ENCODE peak calls at places on chromosomes 7 and 10, in four cellular contexts. W, V, J and B are unnamed samples.

GRCh38 chr7:120842131-120842621 is 15.8 kb downstream of the TSPAN12 start:
- DNase-seq in J (no peak), V (no peak), W (no peak), B (no peak)

GRCh38 chr7:158638001-158638400 is 50.4 kb upstream of the PTPRN2 start:
- DNase-seq in J (no peak), V (no peak), W (peak; percentile 30), B (no peak)

GRCh38 chr7:2928256-2928612 is 84.1 kb upstream of the GNA12 start:
- DNase-seq in J (no peak), V (no peak), W (no peak), B (no peak)

GRCh38 chr7:101527844-101528667 is 101.0 kb downstream of the MYL10 start:
- DNase-seq in J (no peak), W (no peak), V (no peak), B (no peak)

GRCh38 chr7:107879400-107880035 is 11.5 kb upstream of the DLD start:
- DNase-seq in W (peak; percentile 73), V (peak; percentile 49), J (no peak), B (no peak)

GRCh38 chr7:64951250-64951848 is 39.5 kb downstream of the ZNF117 start:
- DNase-seq in V (no peak), J (no peak), W (peak; percentile 74), B (peak; percentile 4)

GRCh38 chr10:72297281-72297967 is 23.7 kb downstream of the DDIT4 start:
- DNase-seq in W (peak; percentile 99), J (peak; percentile 96), V (no peak), B (no peak)

GRCh38 chr7:134787064-134787463 is 7.6 kb downstream of the CALD1 start:
- DNase-seq in V (no peak), W (peak; percentile 72), J (no peak), B (no peak)

GRCh38 chr10:93812664-93813338 is 55.1 kb downstream of the LGI1 start:
- DNase-seq in J (no peak), V (no peak), W (no peak), B (no peak)

GRCh38 chr7:145360511-145361100 is 524.8 kb upstream of the TPK1 start:
- DNase-seq in W (no peak), V (no peak), J (no peak), B (no peak)

GRCh38 chr10:103192089-103192450 is 1.0 kb downstream of the NT5C2 start:
- DNase-seq in J (peak; percentile 66), W (peak; percentile 18), V (no peak), B (no peak)

GRCh38 chr10:10092581-10092980 is 925.1 kb upstream of the CELF2 start:
- DNase-seq in J (no peak), W (peak; percentile 69), V (no peak), B (peak; percentile 10)

GRCh38 chr7:17952387-17952786 is 12.1 kb upstream of the SNX13 start:
- DNase-seq in J (no peak), V (no peak), W (no peak), B (no peak)

GRCh38 chr7:143369678-143370651 is 7.5 kb upstream of the FAM131B start:
- DNase-seq in J (no peak), V (no peak), W (no peak), B (no peak)

GRCh38 chr10:120221873-120222485 is 235.0 kb upstream of the PLPP4 start:
- DNase-seq in W (peak; percentile 17), J (no peak), V (peak; percentile 69), B (peak; percentile 18)

GRCh38 chr10:49749556-49750491 is 12.3 kb downstream of the OGDHL start:
- DNase-seq in V (no peak), W (no peak), J (no peak), B (no peak)

GRCh38 chr7:39621784-39622411 is 1.5 kb upstream of the RALA start:
- DNase-seq in J (no peak), V (no peak), W (no peak), B (no peak)

GRCh38 chr7:36278767-36279171 is 110.9 kb upstream of the ANLN start:
- DNase-seq in W (peak; percentile 73), V (no peak), J (peak; percentile 53), B (peak; percentile 81)

GRCh38 chr7:2471022-2471329 is 5.2 kb downstream of the GRIFIN start:
- DNase-seq in V (no peak), J (no peak), W (peak; percentile 52), B (no peak)

GRCh38 chr10:112713411-112713810 is 236.6 kb upstream of the TCF7L2 start:
- DNase-seq in V (no peak), W (no peak), J (no peak), B (no peak)

GRCh38 chr10:131930150-131930549 is 29.3 kb downstream of the PPP2R2D start:
- DNase-seq in V (no peak), W (no peak), J (no peak), B (no peak)

GRCh38 chr10:131930586-131931330 is 29.9 kb downstream of the PPP2R2D start:
- DNase-seq in V (no peak), W (no peak), J (no peak), B (no peak)

GRCh38 chr10:131928248-131929095 is 27.7 kb downstream of the PPP2R2D start:
- DNase-seq in V (no peak), W (peak; percentile 12), J (peak; percentile 13), B (no peak)

GRCh38 chr10:131926743-131927595 is 26.2 kb downstream of the PPP2R2D start:
- DNase-seq in J (no peak), W (no peak), V (no peak), B (no peak)

DNA sequence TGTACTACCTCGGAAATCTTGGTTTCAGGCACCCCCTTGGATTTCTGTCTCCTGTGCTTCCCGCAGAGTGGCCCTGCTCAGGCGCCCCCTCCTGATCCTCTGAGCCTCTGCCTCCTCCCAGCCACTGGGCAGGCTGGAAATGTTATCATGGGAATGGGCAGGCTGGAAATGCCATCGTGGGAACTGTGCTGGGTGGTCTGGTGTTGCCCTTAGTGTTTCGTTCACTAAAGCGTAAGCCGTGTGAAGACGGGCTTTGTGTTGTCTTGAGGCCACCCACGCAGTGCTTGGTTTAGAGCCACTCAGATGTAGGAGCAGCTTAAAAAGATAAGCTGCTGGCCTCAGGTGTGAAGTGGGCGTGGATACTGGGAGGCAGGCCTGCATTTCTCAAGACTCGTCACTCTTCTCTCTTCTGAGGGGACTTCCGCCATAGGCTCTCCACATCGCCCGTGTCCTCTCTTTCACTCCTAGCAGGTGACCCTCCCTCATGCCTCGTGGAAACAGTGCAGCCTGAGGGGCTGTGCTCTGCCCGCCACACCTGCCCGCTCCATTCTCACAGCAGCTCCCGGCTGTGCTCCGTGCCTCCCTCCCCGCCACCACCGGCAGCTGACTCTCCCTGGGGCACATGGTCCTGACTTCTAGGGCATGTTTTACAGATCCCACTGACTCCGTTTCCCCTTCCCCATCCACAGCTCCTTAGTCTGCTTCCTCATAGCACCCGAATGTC is 28.5 kb downstream of the PPP2R2D start:
- DNase-seq in J (peak; percentile 34), V (no peak), W (no peak), B (no peak)
- TF ChIP-seq CTCF in J (no peak), V (no peak), W (no peak), B (no peak)

GRCh38 chr10:47297796-47298540 is 2.0 kb upstream of the GDF10 start:
- DNase-seq in W (no peak), V (no peak), J (peak; percentile 53), B (no peak)

GRCh38 chr10:47299611-47299988 is 397 bp upstream of the GDF10 start:
- DNase-seq in V (no peak), J (no peak), W (no peak), B (no peak)

GRCh38 chr10:47298730-47299129 is 1.3 kb upstream of the GDF10 start:
- DNase-seq in J (no peak), W (no peak), V (no peak), B (no peak)

GRCh38 chr10:47301833-47302232 is 1.8 kb downstream of the GDF10 start:
- DNase-seq in V (no peak), W (no peak), J (no peak), B (no peak)

GRCh38 chr10:47299989-47300931 is at the start of gene GDF10:
- DNase-seq in J (no peak), W (peak; percentile 7), V (peak; percentile 47), B (no peak)
- H3K4me3 ChIP-seq in J (peak within 1 kb of the TSS; percentile 60), W (peak within 1 kb of the TSS; percentile 41), V (peak within 1 kb of the TSS; percentile 62), B (no peak within 1 kb of the TSS)

GRCh38 chr10:340646-341045 is 205.4 kb downstream of the ZMYND11 start:
- DNase-seq in W (no peak), V (no peak), J (no peak), B (no peak)

GRCh38 chr10:338176-339037 is 203.2 kb downstream of the ZMYND11 start:
- DNase-seq in J (peak; percentile 78), V (no peak), W (no peak), B (peak; percentile 90)

GRCh38 chr10:343231-344215 is 208.3 kb downstream of the ZMYND11 start:
- DNase-seq in W (no peak), V (no peak), J (no peak), B (no peak)

GRCh38 chr10:339038-339391 is 203.8 kb downstream of the ZMYND11 start:
- DNase-seq in V (no peak), J (no peak), W (no peak), B (no peak)

DNA sequence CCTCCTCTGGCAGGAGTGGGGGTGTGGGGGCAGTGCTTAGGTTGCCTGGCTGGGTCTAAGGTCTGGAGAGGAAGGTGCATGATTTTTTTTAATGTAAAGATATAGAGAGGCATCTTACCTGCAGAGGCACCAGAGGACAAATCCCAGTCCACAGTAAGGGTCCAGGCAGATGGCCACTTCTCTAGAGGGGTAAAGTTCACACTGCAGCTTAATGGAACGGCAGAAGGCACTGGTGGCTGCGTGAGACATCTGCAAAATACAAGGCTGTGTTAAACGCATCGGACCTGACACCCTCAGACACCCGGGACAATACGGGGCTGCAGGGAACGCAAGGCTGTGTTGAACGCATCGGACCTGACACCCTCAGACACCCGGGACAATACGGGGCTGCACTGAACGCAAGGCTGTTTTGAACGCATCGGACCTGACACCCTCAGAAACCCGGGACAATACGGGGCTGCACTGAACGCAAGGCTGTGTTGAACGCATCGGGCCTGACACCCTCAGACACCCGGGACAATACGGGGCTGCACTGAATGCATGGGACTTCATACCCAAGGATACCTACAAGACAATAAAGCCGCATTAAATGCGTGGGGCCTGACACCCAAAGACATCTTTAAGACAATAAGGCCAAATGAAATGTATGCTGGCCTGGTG is 206.0 kb downstream of the ZMYND11 start:
- DNase-seq in V (no peak), J (no peak), W (no peak), B (no peak)
- H3K36me3 ChIP-seq in V (no peaks in the 10 kb centered on the region), J (peaks cover 77% of the 10 kb centered on the region), W (peaks cover 3% of the 10 kb centered on the region), B (peaks cover 2% of the 10 kb centered on the region)

GRCh38 chr7:21542891-21543527 is at the start of gene DNAH11:
- DNase-seq in V (peak; percentile 30), W (peak; percentile 30), J (no peak), B (no peak)
- TF ChIP-seq CTCF in V (peak; percentile 9), W (no peak), J (no peak), B (no peak)

DNA sequence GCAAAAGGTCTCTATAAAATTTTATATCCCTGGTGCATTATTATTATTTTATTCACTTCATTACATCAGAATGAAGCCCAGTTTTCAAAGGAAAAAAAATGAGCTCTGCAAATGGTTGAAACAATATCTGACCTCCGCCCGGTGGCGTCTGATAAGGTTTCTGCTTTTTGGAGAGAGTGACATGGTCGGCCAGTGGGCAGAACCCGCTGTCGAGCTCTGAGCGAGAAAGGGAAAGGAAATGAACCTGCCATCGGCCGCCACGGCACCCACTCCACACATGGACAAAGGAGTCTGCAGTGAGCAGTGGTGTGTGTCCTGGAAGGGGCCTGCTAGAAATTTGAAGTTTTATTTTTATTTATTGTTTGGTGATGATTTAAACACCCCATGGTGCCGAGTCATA is 149.2 kb upstream of the MKI67 start:
- DNase-seq in W (no peak), J (no peak), V (no peak), B (no peak)
- H3K4me3 ChIP-seq in W (no peak overlapping the region), J (no peak overlapping the region), V (no peak overlapping the region), B (no peak overlapping the region)

GRCh38 chr7:88206235-88206634 is 13.6 kb downstream of the SRI start:
- DNase-seq in W (no peak), V (no peak), J (no peak), B (no peak)
- H3K36me3 ChIP-seq in W (peaks cover 84% of the 10 kb centered on the region), V (peaks cover 50% of the 10 kb centered on the region), J (peaks cover 95% of the 10 kb centered on the region), B (no peaks in the 10 kb centered on the region)